ENCODE peak calls at places on chromosomes 5 and 9, in four cellular contexts. One of them, this sample, is unnamed.

GRCh38 chr5:150612905-150613670 is 27.4 kb upstream of the SYNPO start:
- DNase-seq in heart left ventricle: no peak
- DNase-seq in heart right ventricle: no peak
- DNase-seq in fibroblast of mammary gland: no peak
- DNase-seq in this sample: no peak

GRCh38 chr9:122332083-122332482 is 38.7 kb upstream of the PTGS1 start:
- DNase-seq in heart left ventricle: no peak
- DNase-seq in heart right ventricle: no peak
- DNase-seq in fibroblast of mammary gland: no peak
- DNase-seq in this sample: no peak

GRCh38 chr5:68343421-68343826 is 127.9 kb downstream of the PIK3R1 start:
- DNase-seq in heart left ventricle: peak; percentile 41
- DNase-seq in heart right ventricle: no peak
- DNase-seq in fibroblast of mammary gland: peak; percentile 94
- DNase-seq in this sample: peak; percentile 86

GRCh38 chr5:125564336-125564975 is 818.0 kb upstream of the ZNF608 start:
- DNase-seq in heart left ventricle: no peak
- DNase-seq in heart right ventricle: no peak
- DNase-seq in fibroblast of mammary gland: no peak
- DNase-seq in this sample: no peak

GRCh38 chr9:110125207-110125751 is 82.7 kb downstream of the C9orf152 start:
- DNase-seq in heart left ventricle: peak; percentile 90
- DNase-seq in heart right ventricle: peak; percentile 82
- DNase-seq in fibroblast of mammary gland: peak; percentile 94
- DNase-seq in this sample: peak; percentile 99

GRCh38 chr5:137733922-137734695 is 1.8 kb downstream of the KLHL3 start:
- DNase-seq in heart left ventricle: no peak
- DNase-seq in heart right ventricle: no peak
- DNase-seq in fibroblast of mammary gland: peak; percentile 21
- DNase-seq in this sample: peak; percentile 44

GRCh38 chr5:157172408-157172807 is 6.3 kb upstream of the GARIN3 start:
- DNase-seq in heart left ventricle: no peak
- DNase-seq in heart right ventricle: no peak
- DNase-seq in fibroblast of mammary gland: no peak
- DNase-seq in this sample: no peak

GRCh38 chr5:173283318-173284288 is 44.6 kb downstream of the STC2 start:
- DNase-seq in heart left ventricle: peak; percentile 82
- DNase-seq in heart right ventricle: peak; percentile 84
- DNase-seq in fibroblast of mammary gland: peak; percentile 49
- DNase-seq in this sample: peak; percentile 66

GRCh38 chr5:86929123-86929766 is 311.5 kb downstream of the COX7C start:
- DNase-seq in heart left ventricle: no peak
- DNase-seq in heart right ventricle: no peak
- DNase-seq in fibroblast of mammary gland: no peak
- DNase-seq in this sample: no peak

GRCh38 chr5:94021246-94021645 is 279.8 kb upstream of the POU5F2 start:
- DNase-seq in heart left ventricle: no peak
- DNase-seq in heart right ventricle: no peak
- DNase-seq in fibroblast of mammary gland: peak; percentile 66
- DNase-seq in this sample: peak; percentile 53

GRCh38 chr5:125235995-125236394 is 489.6 kb upstream of the ZNF608 start:
- DNase-seq in heart left ventricle: no peak
- DNase-seq in heart right ventricle: no peak
- DNase-seq in fibroblast of mammary gland: no peak
- DNase-seq in this sample: no peak

GRCh38 chr5:58013542-58014258 is 446.2 kb downstream of the PLK2 start:
- DNase-seq in heart left ventricle: no peak
- DNase-seq in heart right ventricle: no peak
- DNase-seq in fibroblast of mammary gland: no peak
- DNase-seq in this sample: no peak

GRCh38 chr9:105264380-105264779 is 19.9 kb downstream of the SLC44A1 start:
- DNase-seq in heart left ventricle: no peak
- DNase-seq in heart right ventricle: no peak
- DNase-seq in fibroblast of mammary gland: peak; percentile 71
- DNase-seq in this sample: peak; percentile 43

GRCh38 chr5:90381213-90381929 is 28.2 kb downstream of the CETN3 start:
- DNase-seq in heart left ventricle: no peak
- DNase-seq in heart right ventricle: no peak
- DNase-seq in fibroblast of mammary gland: no peak
- DNase-seq in this sample: no peak

GRCh38 chr9:72454871-72455471 is 66.4 kb upstream of the TMC1 start:
- DNase-seq in heart left ventricle: no peak
- DNase-seq in heart right ventricle: no peak
- DNase-seq in fibroblast of mammary gland: no peak
- DNase-seq in this sample: no peak

GRCh38 chr5:111165058-111165457 is 59.1 kb upstream of the CAMK4 start:
- DNase-seq in heart left ventricle: no peak
- DNase-seq in heart right ventricle: no peak
- DNase-seq in fibroblast of mammary gland: no peak
- DNase-seq in this sample: no peak

GRCh38 chr5:115349001-115349817 is 52.8 kb upstream of the CCDC112 start:
- DNase-seq in heart left ventricle: no peak
- DNase-seq in heart right ventricle: no peak
- DNase-seq in fibroblast of mammary gland: peak; percentile 96
- DNase-seq in this sample: peak; percentile 85

GRCh38 chr5:152443935-152444334 is 38.9 kb upstream of the NMUR2 start:
- DNase-seq in heart left ventricle: no peak
- DNase-seq in heart right ventricle: no peak
- DNase-seq in fibroblast of mammary gland: no peak
- DNase-seq in this sample: no peak

GRCh38 chr5:157273131-157273556 is 7.2 kb downstream of the CYFIP2 start:
- DNase-seq in heart left ventricle: no peak
- DNase-seq in heart right ventricle: no peak
- DNase-seq in fibroblast of mammary gland: no peak
- DNase-seq in this sample: no peak

GRCh38 chr9:73180373-73180772 is 28.7 kb downstream of the ANXA1 start:
- DNase-seq in heart left ventricle: peak; percentile 17
- DNase-seq in heart right ventricle: no peak
- DNase-seq in fibroblast of mammary gland: peak; percentile 87
- DNase-seq in this sample: peak; percentile 66

GRCh38 chr5:171681667-171682066 is 104.0 kb upstream of the SMIM23 start:
- DNase-seq in heart left ventricle: no peak
- DNase-seq in heart right ventricle: no peak
- DNase-seq in fibroblast of mammary gland: peak; percentile 25
- DNase-seq in this sample: peak; percentile 16

GRCh38 chr9:77177894-77178794 is 810 bp downstream of the VPS13A start:
- DNase-seq in heart left ventricle: peak; percentile 34
- DNase-seq in heart right ventricle: peak; percentile 35
- DNase-seq in fibroblast of mammary gland: peak; percentile 14
- DNase-seq in this sample: peak; percentile 52

GRCh38 chr9:1458503-1458902 is 408.3 kb downstream of the DMRT2 start:
- DNase-seq in heart left ventricle: no peak
- DNase-seq in heart right ventricle: no peak
- DNase-seq in fibroblast of mammary gland: peak; percentile 91
- DNase-seq in this sample: peak; percentile 69

GRCh38 chr9:97570899-97571298 is 62.3 kb downstream of the TSTD2 start:
- DNase-seq in heart left ventricle: peak; percentile 81
- DNase-seq in heart right ventricle: peak; percentile 79
- DNase-seq in fibroblast of mammary gland: no peak
- DNase-seq in this sample: peak; percentile 28

GRCh38 chr9:94642526-94642925 is 3.2 kb upstream of the FBP1 start:
- DNase-seq in heart left ventricle: no peak
- DNase-seq in heart right ventricle: no peak
- DNase-seq in fibroblast of mammary gland: no peak
- DNase-seq in this sample: no peak

This sample was measured in EH.